ENCODE peak calls at places on chromosomes 6 and 20, in four cellular contexts. Z, V, C and B are unnamed samples.

GRCh38 chr6:157173756-157174155 is 149.6 kb downstream of the TMEM242 start:
- DNase-seq in Z (no peak), V (no peak), C (no peak), B (no peak)

GRCh38 chr6:70886661-70887060 is 70.2 kb downstream of the B3GAT2 start:
- DNase-seq in Z (no peak), V (no peak), C (no peak), B (no peak)

GRCh38 chr6:32982084-32982701 is 13.8 kb downstream of the BRD2 start:
- DNase-seq in Z (no peak), V (no peak), C (no peak), B (no peak)

GRCh38 chr20:3710703-3711417 is 1.5 kb downstream of the SIGLEC1 start:
- DNase-seq in Z (peak; percentile 73), V (peak; percentile 52), C (peak; percentile 80), B (peak; percentile 58)

GRCh38 chr20:37081717-37082289 is 14.0 kb downstream of the RBL1 start:
- DNase-seq in Z (no peak), V (no peak), C (no peak), B (no peak)

GRCh38 chr20:40763646-40764295 is 74.7 kb upstream of the MAFB start:
- DNase-seq in Z (no peak), V (no peak), C (no peak), B (no peak)

GRCh38 chr6:135141728-135142127 is 39.4 kb upstream of the MYB start:
- DNase-seq in Z (no peak), V (no peak), C (no peak), B (no peak)

GRCh38 chr6:147117580-147117979 is 86.6 kb upstream of the STXBP5 start:
- DNase-seq in Z (no peak), V (no peak), C (no peak), B (no peak)

GRCh38 chr20:57987659-57988058 is 240.8 kb downstream of the ANKRD60 start:
- DNase-seq in Z (no peak), V (no peak), C (no peak), B (no peak)

GRCh38 chr6:3741477-3741871 is 10.0 kb downstream of the PXDC1 start:
- DNase-seq in Z (no peak), V (no peak), C (no peak), B (no peak)

GRCh38 chr6:33904050-33904827 is 100.4 kb upstream of the MLN start:
- DNase-seq in Z (peak; percentile 18), V (peak; percentile 99), C (no peak), B (peak; percentile 86)

GRCh38 chr6:84137051-84137375 is 90.4 kb downstream of the CEP162 start:
- DNase-seq in Z (no peak), V (no peak), C (no peak), B (no peak)

GRCh38 chr6:28809947-28810654 is 113.7 kb downstream of the TRIM27 start:
- DNase-seq in Z (peak; percentile 59), V (no peak), C (no peak), B (no peak)

GRCh38 chr6:34181903-34182302 is 36.0 kb upstream of the GRM4 start:
- DNase-seq in Z (no peak), V (no peak), C (no peak), B (no peak)

GRCh38 chr6:37615564-37616340 is 81.9 kb downstream of the MDGA1 start:
- DNase-seq in Z (no peak), V (no peak), C (no peak), B (no peak)

GRCh38 chr6:47535316-47536046 is 57.9 kb downstream of the CD2AP start:
- DNase-seq in Z (no peak), V (no peak), C (no peak), B (no peak)

GRCh38 chr20:50645253-50646068 is 45.9 kb downstream of the RIPOR3 start:
- DNase-seq in Z (peak; percentile 60), V (no peak), C (peak; percentile 100), B (no peak)

GRCh38 chr6:7401103-7401502 is 11.5 kb downstream of the RIOK1 start:
- DNase-seq in Z (no peak), V (no peak), C (peak; percentile 37), B (no peak)

GRCh38 chr20:432677-433299 is 24.7 kb downstream of the RBCK1 start:
- DNase-seq in Z (no peak), V (no peak), C (no peak), B (no peak)

GRCh38 chr6:49479308-49480004 is 16.3 kb downstream of the CENPQ start:
- DNase-seq in Z (no peak), V (no peak), C (no peak), B (no peak)

GRCh38 chr6:136921936-136922679 is at the start of gene SLC35D3:
- DNase-seq in Z (peak; percentile 59), V (no peak), C (peak; percentile 12), B (peak; percentile 10)

GRCh38 chr20:20261159-20261558 is 106.7 kb upstream of the INSM1 start:
- DNase-seq in Z (no peak), V (no peak), C (no peak), B (no peak)

GRCh38 chr6:30013296-30013922 is 47.7 kb upstream of the POLR1H start:
- DNase-seq in Z (peak; percentile 34), V (peak; percentile 36), C (peak; percentile 11), B (no peak)

GRCh38 chr20:36645353-36645752 is 643 bp downstream of the SLA2 start:
- DNase-seq in Z (no peak), V (no peak), C (no peak), B (no peak)

GRCh38 chr20:40522405-40522804 is 166.6 kb downstream of the MAFB start:
- DNase-seq in Z (no peak), V (no peak), C (no peak), B (no peak)